ENCODE peak calls at places on chromosomes 3 and 15, in ten cellular contexts. One of them, this sample, is unnamed.

GRCh38 chr3:193982258-193982659 is 153.7 kb upstream of the HES1 start:
- DNase-seq in lower leg skin: peak
- DNase-seq in pancreas: no peak
- DNase-seq in uterus: peak
- DNase-seq in GM23338: no peak
- DNase-seq in lower lobe of right lung: peak
- DNase-seq in ovary: peak
- DNase-seq in HFFc6: no peak
- DNase-seq in stomach: peak
- DNase-seq in HFF-Myc: no peak
- DNase-seq in this sample: no peak

GRCh38 chr3:54874816-54875556 is 52.9 kb downstream of the LRTM1 start:
- DNase-seq in uterus: no peak
- DNase-seq in lower leg skin: no peak
- DNase-seq in lower lobe of right lung: no peak
- DNase-seq in HFF-Myc: no peak
- DNase-seq in stomach: no peak
- DNase-seq in pancreas: no peak
- DNase-seq in GM23338: no peak
- DNase-seq in HFFc6: peak
- DNase-seq in ovary: no peak
- DNase-seq in this sample: no peak

GRCh38 chr15:57611119-57611518 is 19.4 kb downstream of the MYZAP start:
- DNase-seq in ovary: no peak
- DNase-seq in HFF-Myc: no peak
- DNase-seq in uterus: no peak
- DNase-seq in HFFc6: no peak
- DNase-seq in lower lobe of right lung: no peak
- DNase-seq in GM23338: no peak
- DNase-seq in pancreas: peak
- DNase-seq in lower leg skin: no peak
- DNase-seq in stomach: peak
- DNase-seq in this sample: no peak

GRCh38 chr3:49484471-49484870 is 14.4 kb downstream of the DAG1 start:
- DNase-seq in lower lobe of right lung: no peak
- DNase-seq in uterus: no peak
- DNase-seq in lower leg skin: no peak
- DNase-seq in pancreas: no peak
- DNase-seq in ovary: no peak
- DNase-seq in stomach: no peak
- DNase-seq in HFFc6: no peak
- DNase-seq in GM23338: no peak
- DNase-seq in HFF-Myc: no peak
- DNase-seq in this sample: no peak

GRCh38 chr3:55162031-55162784 is 234.3 kb upstream of the LRTM1 start:
- DNase-seq in HFF-Myc: no peak
- DNase-seq in HFFc6: peak
- DNase-seq in GM23338: no peak
- DNase-seq in pancreas: no peak
- DNase-seq in lower lobe of right lung: no peak
- DNase-seq in stomach: no peak
- DNase-seq in uterus: no peak
- DNase-seq in ovary: no peak
- DNase-seq in lower leg skin: no peak
- DNase-seq in this sample: no peak

GRCh38 chr3:106108925-106109324 is 240.1 kb upstream of the CBLB start:
- DNase-seq in lower leg skin: no peak
- DNase-seq in GM23338: no peak
- DNase-seq in ovary: no peak
- DNase-seq in uterus: no peak
- DNase-seq in HFFc6: no peak
- DNase-seq in HFF-Myc: no peak
- DNase-seq in lower lobe of right lung: no peak
- DNase-seq in stomach: no peak
- DNase-seq in pancreas: no peak
- DNase-seq in this sample: no peak

GRCh38 chr15:60363903-60364302 is 33.9 kb downstream of the ANXA2 start:
- DNase-seq in ovary: no peak
- DNase-seq in pancreas: no peak
- DNase-seq in lower leg skin: no peak
- DNase-seq in GM23338: no peak
- DNase-seq in stomach: no peak
- DNase-seq in HFF-Myc: no peak
- DNase-seq in lower lobe of right lung: no peak
- DNase-seq in HFFc6: no peak
- DNase-seq in uterus: no peak
- DNase-seq in this sample: no peak

GRCh38 chr15:100759698-100760356 is 119.8 kb upstream of the ALDH1A3 start:
- DNase-seq in pancreas: no peak
- DNase-seq in lower lobe of right lung: no peak
- DNase-seq in HFF-Myc: peak
- DNase-seq in uterus: no peak
- DNase-seq in GM23338: no peak
- DNase-seq in HFFc6: peak
- DNase-seq in stomach: no peak
- DNase-seq in ovary: no peak
- DNase-seq in lower leg skin: no peak
- DNase-seq in this sample: no peak

GRCh38 chr3:9439331-9439730 is 41.9 kb downstream of the SETD5 start:
- DNase-seq in stomach: no peak
- DNase-seq in HFF-Myc: no peak
- DNase-seq in pancreas: no peak
- DNase-seq in lower leg skin: no peak
- DNase-seq in HFFc6: no peak
- DNase-seq in GM23338: no peak
- DNase-seq in uterus: no peak
- DNase-seq in lower lobe of right lung: no peak
- DNase-seq in ovary: no peak
- DNase-seq in this sample: no peak

DNA sequence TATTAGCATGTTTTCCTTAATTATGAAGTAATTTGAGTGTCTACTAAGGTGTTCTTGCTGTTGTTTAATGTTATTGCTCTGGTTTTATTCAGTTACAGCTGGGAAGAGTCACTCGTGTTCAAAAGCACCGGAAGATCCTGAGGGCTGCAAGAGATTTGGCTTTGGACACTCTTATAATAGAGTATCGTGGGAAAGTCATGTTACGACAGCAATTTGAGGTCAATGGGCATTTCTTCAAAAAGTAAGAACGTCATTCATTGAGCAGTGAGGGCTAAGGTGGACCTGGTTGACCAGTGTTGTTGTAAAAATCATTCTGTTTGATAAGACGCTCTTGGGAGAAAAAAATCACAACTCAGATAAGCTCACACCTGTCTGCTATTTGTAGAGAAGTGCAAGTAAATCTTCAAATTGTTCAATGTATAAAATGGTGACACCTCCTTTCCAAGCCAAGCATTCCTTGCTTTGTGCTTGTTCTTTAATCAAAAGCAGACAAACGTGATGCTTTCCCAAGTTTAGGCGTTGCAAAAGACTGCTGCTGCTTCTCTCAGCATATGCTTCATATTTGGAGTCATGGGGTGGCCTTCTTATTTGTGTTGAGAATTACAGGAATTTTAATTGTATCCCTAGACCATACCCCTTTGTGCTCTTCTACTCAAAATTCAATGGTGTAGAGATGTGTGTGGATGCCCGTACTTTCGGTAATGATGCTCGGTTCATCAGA is 44.2 kb downstream of the SETD5 start:
- DNase-seq in stomach: no peak
- DNase-seq in lower leg skin: no peak
- DNase-seq in HFFc6: no peak
- DNase-seq in GM23338: no peak
- DNase-seq in pancreas: no peak
- DNase-seq in ovary: no peak
- DNase-seq in uterus: no peak
- DNase-seq in lower lobe of right lung: no peak
- DNase-seq in HFF-Myc: no peak
- DNase-seq in this sample: no peak
- TF ChIP-seq CTCF in stomach: no peak
- TF ChIP-seq CTCF in lower leg skin: no peak
- TF ChIP-seq CTCF in HFFc6: no peak
- TF ChIP-seq CTCF in GM23338: no peak
- TF ChIP-seq CTCF in pancreas: no peak
- TF ChIP-seq CTCF in ovary: no peak
- TF ChIP-seq CTCF in uterus: no peak
- TF ChIP-seq CTCF in lower lobe of right lung: no peak
- TF ChIP-seq CTCF in HFF-Myc: no peak
- TF ChIP-seq CTCF in this sample: no peak

DNA sequence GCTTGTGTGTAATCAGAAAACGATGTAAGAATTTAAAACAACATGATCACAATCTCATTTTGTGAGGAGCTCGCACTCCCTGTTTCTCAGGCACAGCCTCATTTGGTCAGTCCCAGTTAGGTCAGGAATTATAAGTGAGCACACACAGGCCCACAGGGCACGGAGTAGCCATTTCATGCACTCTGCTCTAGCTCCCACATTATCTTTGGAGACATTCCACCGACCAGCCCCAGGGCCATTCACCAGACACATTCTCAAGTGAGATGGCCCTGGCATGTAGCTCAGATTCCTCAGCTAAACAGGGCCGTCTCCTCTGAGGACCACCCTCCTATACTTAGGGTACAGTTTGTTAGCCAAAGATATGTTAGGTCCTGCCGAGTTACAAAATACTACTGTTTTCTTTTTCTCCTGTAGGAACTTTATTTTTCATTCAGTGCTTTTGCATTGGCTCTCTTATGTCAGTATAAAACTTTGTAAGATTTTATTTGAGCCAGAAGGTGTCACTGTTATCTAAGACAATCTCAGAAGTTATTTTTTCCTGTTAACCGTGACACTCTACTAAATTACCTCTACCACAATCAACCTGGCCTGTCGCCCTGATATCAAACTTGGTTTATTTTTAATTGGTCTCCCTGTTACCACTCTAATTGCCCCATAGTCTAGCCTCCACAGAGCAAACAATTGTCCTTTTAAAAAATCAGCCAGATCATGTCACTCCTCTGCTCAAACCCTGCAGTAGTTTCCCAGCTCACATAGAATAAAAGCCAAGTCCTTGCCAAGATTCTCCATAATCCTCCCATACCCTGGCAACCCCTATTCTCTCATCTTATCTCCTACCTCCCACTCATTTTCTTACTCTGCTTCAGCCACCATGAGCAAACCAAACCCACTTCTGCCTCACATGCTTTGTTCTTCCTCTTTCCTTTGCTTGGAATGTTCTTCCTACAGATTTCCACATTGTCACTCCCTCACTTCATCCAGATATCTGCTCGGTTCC is 105.7 kb downstream of the PPP2R3A start:
- DNase-seq in lower leg skin: no peak
- DNase-seq in HFF-Myc: no peak
- DNase-seq in HFFc6: peak
- DNase-seq in uterus: peak
- DNase-seq in stomach: no peak
- DNase-seq in ovary: no peak
- DNase-seq in pancreas: no peak
- DNase-seq in lower lobe of right lung: no peak
- DNase-seq in GM23338: peak
- DNase-seq in this sample: peak
- TF ChIP-seq CTCF in lower leg skin: no peak
- TF ChIP-seq CTCF in HFF-Myc: no peak
- TF ChIP-seq CTCF in HFFc6: peak
- TF ChIP-seq CTCF in uterus: no peak
- TF ChIP-seq CTCF in stomach: no peak
- TF ChIP-seq CTCF in ovary: no peak
- TF ChIP-seq CTCF in pancreas: no peak
- TF ChIP-seq CTCF in lower lobe of right lung: no peak
- TF ChIP-seq CTCF in GM23338: no peak
- TF ChIP-seq CTCF in this sample: peak

GRCh38 chr3:182621435-182622240 is 171.7 kb upstream of the ATP11B start:
- DNase-seq in ovary: no peak
- DNase-seq in lower leg skin: no peak
- DNase-seq in HFFc6: no peak
- DNase-seq in GM23338: peak
- DNase-seq in lower lobe of right lung: no peak
- DNase-seq in stomach: no peak
- DNase-seq in pancreas: no peak
- DNase-seq in HFF-Myc: no peak
- DNase-seq in uterus: no peak
- DNase-seq in this sample: no peak

GRCh38 chr3:182618085-182618732 is 175.1 kb upstream of the ATP11B start:
- DNase-seq in pancreas: no peak
- DNase-seq in lower lobe of right lung: no peak
- DNase-seq in HFF-Myc: no peak
- DNase-seq in HFFc6: no peak
- DNase-seq in lower leg skin: no peak
- DNase-seq in uterus: no peak
- DNase-seq in stomach: no peak
- DNase-seq in GM23338: peak
- DNase-seq in ovary: no peak
- DNase-seq in this sample: no peak

GRCh38 chr3:182620715-182621434 is 172.4 kb upstream of the ATP11B start:
- DNase-seq in ovary: no peak
- DNase-seq in pancreas: no peak
- DNase-seq in uterus: no peak
- DNase-seq in HFF-Myc: no peak
- DNase-seq in lower lobe of right lung: no peak
- DNase-seq in GM23338: peak
- DNase-seq in HFFc6: no peak
- DNase-seq in stomach: no peak
- DNase-seq in lower leg skin: no peak
- DNase-seq in this sample: no peak

GRCh38 chr3:182618981-182619591 is 174.2 kb upstream of the ATP11B start:
- DNase-seq in ovary: no peak
- DNase-seq in uterus: no peak
- DNase-seq in HFFc6: peak
- DNase-seq in GM23338: no peak
- DNase-seq in HFF-Myc: no peak
- DNase-seq in pancreas: no peak
- DNase-seq in stomach: no peak
- DNase-seq in lower leg skin: no peak
- DNase-seq in lower lobe of right lung: no peak
- DNase-seq in this sample: no peak

DNA sequence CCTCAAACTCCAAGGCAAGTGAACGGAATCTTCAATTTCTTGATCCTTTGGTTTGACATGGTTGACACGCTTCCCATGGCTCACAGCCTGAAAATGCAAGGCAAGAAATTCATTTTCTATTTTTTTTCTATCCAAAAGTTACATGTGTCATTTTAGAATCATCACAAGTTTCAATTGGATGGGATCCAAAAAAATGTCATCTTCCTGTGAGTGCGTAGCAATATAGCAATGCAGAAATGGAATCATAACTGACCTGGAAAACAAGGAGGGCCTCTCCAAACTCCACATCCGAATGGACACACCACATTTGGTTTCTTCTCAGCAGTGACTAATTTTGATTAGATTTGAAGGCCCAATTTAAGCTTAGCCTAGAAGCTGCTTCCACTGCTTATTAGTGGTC is 175.8 kb upstream of the ATP11B start:
- DNase-seq in ovary: no peak
- DNase-seq in HFFc6: no peak
- DNase-seq in GM23338: no peak
- DNase-seq in lower leg skin: no peak
- DNase-seq in HFF-Myc: no peak
- DNase-seq in pancreas: no peak
- DNase-seq in uterus: no peak
- DNase-seq in lower lobe of right lung: no peak
- DNase-seq in stomach: no peak
- DNase-seq in this sample: no peak
- TF ChIP-seq CTCF in ovary: no peak
- TF ChIP-seq CTCF in HFFc6: no peak
- TF ChIP-seq CTCF in GM23338: no peak
- TF ChIP-seq CTCF in lower leg skin: no peak
- TF ChIP-seq CTCF in HFF-Myc: no peak
- TF ChIP-seq CTCF in pancreas: no peak
- TF ChIP-seq CTCF in uterus: no peak
- TF ChIP-seq CTCF in lower lobe of right lung: no peak
- TF ChIP-seq CTCF in stomach: no peak
- TF ChIP-seq CTCF in this sample: no peak

GRCh38 chr3:196632033-196632751 is 7.3 kb upstream of the NRROS start:
- DNase-seq in ovary: peak
- DNase-seq in uterus: peak
- DNase-seq in GM23338: peak
- DNase-seq in HFF-Myc: no peak
- DNase-seq in pancreas: peak
- DNase-seq in HFFc6: peak
- DNase-seq in lower leg skin: peak
- DNase-seq in lower lobe of right lung: peak
- DNase-seq in stomach: peak
- DNase-seq in this sample: peak
- TF ChIP-seq CTCF in ovary: no peak
- TF ChIP-seq CTCF in uterus: peak
- TF ChIP-seq CTCF in GM23338: peak
- TF ChIP-seq CTCF in HFF-Myc: peak
- TF ChIP-seq CTCF in pancreas: no peak
- TF ChIP-seq CTCF in HFFc6: peak
- TF ChIP-seq CTCF in lower leg skin: no peak
- TF ChIP-seq CTCF in lower lobe of right lung: peak
- TF ChIP-seq CTCF in stomach: no peak
- TF ChIP-seq CTCF in this sample: peak